ENCODE peak calls at places on chromosomes 5 and 9, in four cellular contexts. One of them, this sample, is unnamed.

GRCh38 chr9:91182429-91182828 is 179.3 kb downstream of the AUH start:
- DNase-seq in HCT116: no peak
- DNase-seq in GM23338: peak
- DNase-seq in GM23248: no peak
- DNase-seq in this sample: no peak

GRCh38 chr5:76524872-76525271 is 98.3 kb downstream of the F2RL2 start:
- DNase-seq in HCT116: no peak
- DNase-seq in GM23248: no peak
- DNase-seq in GM23338: no peak
- DNase-seq in this sample: peak

GRCh38 chr9:129318121-129319075 is 140.3 kb upstream of the IER5L start:
- DNase-seq in GM23338: no peak
- DNase-seq in HCT116: no peak
- DNase-seq in GM23248: peak
- DNase-seq in this sample: no peak

GRCh38 chr5:133794771-133795391 is 173.5 kb downstream of the C5orf15 start:
- DNase-seq in HCT116: no peak
- DNase-seq in GM23248: no peak
- DNase-seq in GM23338: peak
- DNase-seq in this sample: no peak

GRCh38 chr5:95967236-95967635 is 5.6 kb upstream of the ELL2 start:
- DNase-seq in HCT116: no peak
- DNase-seq in GM23338: no peak
- DNase-seq in GM23248: no peak
- DNase-seq in this sample: no peak

GRCh38 chr5:112264151-112264550 is 154.9 kb downstream of the EPB41L4A start:
- DNase-seq in GM23338: no peak
- DNase-seq in HCT116: no peak
- DNase-seq in GM23248: no peak
- DNase-seq in this sample: no peak

GRCh38 chr9:125593581-125593980 is 113.4 kb downstream of the MAPKAP1 start:
- DNase-seq in GM23338: no peak
- DNase-seq in HCT116: no peak
- DNase-seq in GM23248: no peak
- DNase-seq in this sample: peak

GRCh38 chr5:91225848-91226686 is 157.1 kb downstream of the ARRDC3 start:
- DNase-seq in GM23248: no peak
- DNase-seq in HCT116: peak
- DNase-seq in GM23338: peak
- DNase-seq in this sample: no peak

GRCh38 chr5:97547999-97548797 is 365.2 kb upstream of the RIOK2 start:
- DNase-seq in GM23338: no peak
- DNase-seq in GM23248: no peak
- DNase-seq in HCT116: no peak
- DNase-seq in this sample: no peak

GRCh38 chr9:18260527-18260926 is 213.4 kb upstream of the ADAMTSL1 start:
- DNase-seq in GM23338: no peak
- DNase-seq in GM23248: no peak
- DNase-seq in HCT116: no peak
- DNase-seq in this sample: no peak

GRCh38 chr5:124179788-124180187 is 566.7 kb downstream of the ZNF608 start:
- DNase-seq in HCT116: no peak
- DNase-seq in GM23248: no peak
- DNase-seq in GM23338: no peak
- DNase-seq in this sample: no peak

GRCh38 chr9:78131969-78132687 is 100.5 kb upstream of the GNAQ start:
- DNase-seq in GM23338: no peak
- DNase-seq in GM23248: peak
- DNase-seq in HCT116: no peak
- DNase-seq in this sample: no peak

DNA sequence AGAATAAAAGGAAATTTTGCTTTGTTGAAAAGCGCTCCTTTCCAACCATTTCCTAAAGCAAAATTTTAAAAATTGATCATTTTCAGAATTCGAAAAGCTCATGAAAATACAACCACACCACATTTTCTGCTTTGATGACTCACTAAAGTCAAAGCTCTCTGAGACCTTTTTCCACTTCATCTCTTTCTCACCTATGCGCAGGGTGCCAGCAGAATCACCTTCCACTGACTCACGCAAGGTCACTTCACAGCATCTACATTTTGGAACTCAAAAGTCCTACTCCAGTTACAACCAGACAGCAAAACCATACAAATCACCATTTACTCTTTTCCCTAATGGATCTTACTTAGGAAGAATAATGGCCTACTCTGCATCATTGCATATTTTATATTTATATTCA is 106.2 kb downstream of the MAP1B start:
- DNase-seq in HCT116: no peak
- DNase-seq in GM23248: no peak
- DNase-seq in GM23338: no peak
- DNase-seq in this sample: no peak
- H3K27ac ChIP-seq in HCT116: no peak
- H3K27ac ChIP-seq in GM23248: no peak
- H3K27ac ChIP-seq in GM23338: no peak
- H3K27ac ChIP-seq in this sample: no peak

GRCh38 chr5:176606032-176606431 is 3.9 kb downstream of the GPRIN1 start:
- DNase-seq in GM23248: no peak
- DNase-seq in GM23338: no peak
- DNase-seq in HCT116: no peak
- DNase-seq in this sample: no peak
- TF ChIP-seq EZH2 in GM23248: no peak
- TF ChIP-seq EZH2 in GM23338: no peak
- TF ChIP-seq EZH2 in HCT116: no peak
- TF ChIP-seq EZH2 in this sample: no peak

DNA sequence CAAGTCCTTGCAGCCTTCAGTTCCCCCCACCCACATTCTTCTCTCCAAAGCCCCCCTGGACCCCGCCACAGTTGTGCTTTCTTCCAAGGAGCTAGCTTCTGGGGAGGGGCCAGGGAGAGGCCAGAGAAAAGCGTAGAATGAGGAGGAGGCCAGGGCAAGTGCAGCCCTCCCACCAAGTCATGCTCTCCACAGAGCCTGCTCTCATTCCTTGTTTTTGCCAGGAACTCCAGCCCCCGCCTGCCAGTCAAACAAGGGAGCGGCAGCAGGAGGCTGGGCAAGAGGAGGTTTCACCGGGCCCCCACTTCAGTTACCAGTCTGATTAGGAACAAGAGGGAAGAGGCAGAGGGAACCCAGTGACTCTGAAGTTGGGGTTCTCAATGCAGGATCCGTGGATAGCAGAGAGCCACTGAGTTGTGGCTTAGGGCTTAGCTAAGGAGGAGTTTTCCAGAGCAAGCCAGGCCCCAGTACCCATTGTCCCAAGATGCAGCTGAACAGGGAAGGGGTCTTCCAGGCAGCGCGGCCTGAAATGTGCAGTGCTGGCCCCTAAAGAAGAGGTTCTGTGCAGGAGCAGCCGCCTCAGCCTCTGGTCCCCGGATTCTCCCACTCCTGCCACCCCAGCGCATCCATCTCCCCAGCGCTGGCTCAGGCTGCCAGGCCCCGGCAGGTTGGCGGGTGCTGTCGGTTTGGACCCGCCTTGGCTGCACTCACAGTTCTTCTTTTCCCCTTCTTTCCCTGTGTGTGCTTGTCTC is 120.6 kb downstream of the DAB2IP start:
- DNase-seq in GM23338: no peak
- DNase-seq in HCT116: no peak
- DNase-seq in GM23248: no peak
- DNase-seq in this sample: no peak
- H3K27ac ChIP-seq in GM23338: no peak
- H3K27ac ChIP-seq in HCT116: no peak
- H3K27ac ChIP-seq in GM23248: no peak
- H3K27ac ChIP-seq in this sample: no peak

GRCh38 chr5:150161242-150162141 is 5.1 kb upstream of the CDX1 start:
- DNase-seq in HCT116: peak
- DNase-seq in GM23248: peak
- DNase-seq in GM23338: peak
- DNase-seq in this sample: no peak
- TF ChIP-seq EZH2 in HCT116: no peak
- TF ChIP-seq EZH2 in GM23248: no peak
- TF ChIP-seq EZH2 in GM23338: no peak
- TF ChIP-seq EZH2 in this sample: no peak

DNA sequence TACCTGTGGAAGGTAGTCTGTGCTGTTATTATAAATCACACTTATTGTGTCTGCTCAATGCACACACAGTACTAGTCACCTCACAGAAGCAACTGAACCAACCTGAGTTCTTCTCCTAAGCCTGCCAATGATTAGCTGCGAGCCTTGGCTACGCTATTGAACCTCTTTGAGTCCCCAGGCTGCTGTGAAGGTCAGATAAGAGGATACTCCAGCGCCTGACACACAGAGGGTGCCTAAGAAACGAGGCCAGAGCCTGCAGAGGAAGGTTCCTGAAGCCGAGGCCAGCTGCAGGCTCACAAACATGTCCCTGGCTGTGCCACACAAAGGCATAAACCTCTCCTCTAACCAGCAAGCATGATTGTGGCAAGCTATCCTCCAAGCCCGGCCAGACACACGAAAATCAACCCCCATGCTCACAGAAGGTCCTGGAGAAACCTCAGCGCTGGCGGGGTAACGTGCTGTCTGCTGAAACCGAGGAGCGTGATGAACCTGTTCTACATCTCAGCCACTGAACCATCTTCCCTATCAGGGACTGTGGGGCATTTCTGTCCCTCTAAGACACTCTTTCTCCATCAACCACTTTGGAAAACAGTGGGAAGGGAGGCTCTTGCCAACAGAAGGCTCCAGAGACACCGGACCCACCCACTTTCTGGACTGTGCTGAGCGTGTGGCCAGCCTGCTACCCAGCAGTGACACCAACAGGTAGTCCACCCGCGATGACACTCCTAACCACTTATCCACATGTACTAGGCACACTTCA is 53.2 kb upstream of the SLC25A51 start:
- DNase-seq in GM23338: no peak
- DNase-seq in HCT116: no peak
- DNase-seq in GM23248: no peak
- DNase-seq in this sample: no peak
- H3K27ac ChIP-seq in GM23338: no peak
- H3K27ac ChIP-seq in HCT116: no peak
- H3K27ac ChIP-seq in GM23248: no peak
- H3K27ac ChIP-seq in this sample: no peak

This sample was measured in SK-N-MC.